ENCODE peak calls at places on chromosomes 6 and 20, in five cellular contexts. One of them, this sample, is unnamed. For H3K4me1, the result is how much of the 10 kb centered on the place peaks cover.

GRCh38 chr6:33392168-33392947 is 735 bp downstream of the KIFC1 start:
- DNase-seq in fibroblast of lung: no peak
- DNase-seq in right atrium auricular region: no peak
- DNase-seq in psoas muscle: no peak
- DNase-seq in OCI-LY7: peak
- DNase-seq in this sample: no peak

GRCh38 chr6:130787726-130788500 is 39.3 kb upstream of the SMLR1 start:
- DNase-seq in fibroblast of lung: no peak
- DNase-seq in right atrium auricular region: no peak
- DNase-seq in OCI-LY7: no peak
- DNase-seq in psoas muscle: no peak
- DNase-seq in this sample: no peak

GRCh38 chr6:6494677-6495076 is 93.8 kb upstream of the LY86 start:
- DNase-seq in fibroblast of lung: no peak
- DNase-seq in psoas muscle: peak
- DNase-seq in right atrium auricular region: no peak
- DNase-seq in OCI-LY7: peak
- DNase-seq in this sample: no peak

GRCh38 chr20:57061058-57061900 is 205.2 kb downstream of the BMP7 start:
- DNase-seq in OCI-LY7: peak
- DNase-seq in psoas muscle: no peak
- DNase-seq in right atrium auricular region: no peak
- DNase-seq in fibroblast of lung: no peak
- DNase-seq in this sample: no peak

GRCh38 chr20:57395111-57395959 is 4.1 kb downstream of the RBM38 start:
- DNase-seq in psoas muscle: peak
- DNase-seq in OCI-LY7: no peak
- DNase-seq in right atrium auricular region: peak
- DNase-seq in fibroblast of lung: peak
- DNase-seq in this sample: peak

GRCh38 chr6:30779850-30780641 is 35.7 kb upstream of the IER3 start:
- DNase-seq in right atrium auricular region: no peak
- DNase-seq in fibroblast of lung: no peak
- DNase-seq in OCI-LY7: no peak
- DNase-seq in psoas muscle: no peak
- DNase-seq in this sample: no peak

GRCh38 chr6:17101422-17102257 is at the start of gene STMND1:
- DNase-seq in psoas muscle: peak
- DNase-seq in right atrium auricular region: no peak
- DNase-seq in OCI-LY7: no peak
- DNase-seq in fibroblast of lung: peak
- DNase-seq in this sample: no peak

GRCh38 chr6:87714093-87714809 is 12.2 kb upstream of the AKIRIN2 start:
- DNase-seq in right atrium auricular region: no peak
- DNase-seq in psoas muscle: no peak
- DNase-seq in fibroblast of lung: peak
- DNase-seq in OCI-LY7: peak
- DNase-seq in this sample: no peak

GRCh38 chr20:57087102-57087501 is 179.3 kb downstream of the BMP7 start:
- DNase-seq in OCI-LY7: no peak
- DNase-seq in right atrium auricular region: no peak
- DNase-seq in psoas muscle: no peak
- DNase-seq in fibroblast of lung: no peak
- DNase-seq in this sample: no peak

GRCh38 chr6:30544666-30545272 is 11.5 kb downstream of the GNL1 start:
- DNase-seq in psoas muscle: no peak
- DNase-seq in fibroblast of lung: peak
- DNase-seq in OCI-LY7: peak
- DNase-seq in right atrium auricular region: no peak
- DNase-seq in this sample: no peak

GRCh38 chr6:127949251-127949650 is 48.4 kb upstream of the THEMIS start:
- DNase-seq in fibroblast of lung: no peak
- DNase-seq in OCI-LY7: no peak
- DNase-seq in psoas muscle: no peak
- DNase-seq in right atrium auricular region: no peak
- DNase-seq in this sample: no peak
- H3K4me1 ChIP-seq in fibroblast of lung: under half
- H3K4me1 ChIP-seq in OCI-LY7: under half
- H3K4me1 ChIP-seq in psoas muscle: under half
- H3K4me1 ChIP-seq in right atrium auricular region: under half
- H3K4me1 ChIP-seq in this sample: under half

GRCh38 chr6:8391934-8392333 is 43.4 kb downstream of the SLC35B3 start:
- DNase-seq in OCI-LY7: no peak
- DNase-seq in psoas muscle: no peak
- DNase-seq in fibroblast of lung: no peak
- DNase-seq in right atrium auricular region: no peak
- DNase-seq in this sample: no peak

GRCh38 chr6:8387942-8388437 is 47.4 kb downstream of the SLC35B3 start:
- DNase-seq in psoas muscle: no peak
- DNase-seq in right atrium auricular region: no peak
- DNase-seq in OCI-LY7: no peak
- DNase-seq in fibroblast of lung: no peak
- DNase-seq in this sample: no peak

GRCh38 chr6:8389034-8389818 is 46.1 kb downstream of the SLC35B3 start:
- DNase-seq in psoas muscle: no peak
- DNase-seq in OCI-LY7: no peak
- DNase-seq in right atrium auricular region: no peak
- DNase-seq in fibroblast of lung: no peak
- DNase-seq in this sample: no peak

DNA sequence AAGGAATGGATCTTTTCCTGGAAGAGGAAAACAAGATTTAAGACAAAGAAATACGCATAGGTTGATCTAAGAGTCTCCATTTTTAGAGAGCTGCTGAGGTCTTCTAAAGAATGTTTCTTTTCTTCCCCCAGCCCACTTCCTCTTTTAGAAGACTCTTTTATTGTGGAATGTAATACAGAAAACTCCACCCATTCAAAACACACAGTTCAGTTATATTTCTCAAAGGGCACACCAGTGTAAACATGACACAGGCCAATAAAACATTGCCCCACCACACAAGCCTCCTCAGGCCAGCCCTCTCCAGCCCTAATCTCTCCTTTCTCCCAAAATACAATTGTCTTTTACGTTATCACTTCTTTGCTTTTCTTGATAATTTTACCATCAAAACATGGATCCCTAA is 42.8 kb downstream of the SLC35B3 start:
- DNase-seq in fibroblast of lung: no peak
- DNase-seq in right atrium auricular region: no peak
- DNase-seq in OCI-LY7: peak
- DNase-seq in psoas muscle: no peak
- DNase-seq in this sample: no peak
- H3K27ac ChIP-seq in fibroblast of lung: no peak
- H3K27ac ChIP-seq in right atrium auricular region: no peak
- H3K27ac ChIP-seq in OCI-LY7: no peak
- H3K27ac ChIP-seq in psoas muscle: no peak
- H3K27ac ChIP-seq in this sample: no peak

DNA sequence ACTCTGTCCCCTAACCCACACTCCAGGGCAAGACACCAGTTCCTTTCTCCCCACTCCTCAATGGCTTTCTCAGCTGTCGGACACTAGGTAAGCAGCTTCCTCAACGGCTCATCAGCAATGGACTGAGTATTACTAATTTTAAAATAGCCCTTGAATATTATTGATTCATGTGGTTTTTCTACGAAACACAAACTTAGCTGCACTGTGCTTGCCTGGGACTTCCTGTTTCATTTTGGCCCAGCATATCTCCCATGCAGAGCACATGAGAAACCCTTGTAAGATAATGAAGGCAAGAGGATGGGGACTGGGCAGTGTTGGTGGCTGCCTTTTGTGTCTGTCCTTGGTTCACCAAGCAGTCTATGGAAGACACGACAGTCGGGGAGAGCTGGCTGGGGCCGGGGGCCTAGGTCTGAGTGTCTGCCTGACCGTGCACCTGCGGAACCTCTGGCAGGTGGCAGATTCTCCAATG is 48.9 kb downstream of the RNASET2 start:
- DNase-seq in fibroblast of lung: no peak
- DNase-seq in right atrium auricular region: peak
- DNase-seq in OCI-LY7: peak
- DNase-seq in psoas muscle: no peak
- DNase-seq in this sample: no peak
- H3K4me3 ChIP-seq in fibroblast of lung: no peak
- H3K4me3 ChIP-seq in right atrium auricular region: no peak
- H3K4me3 ChIP-seq in OCI-LY7: no peak
- H3K4me3 ChIP-seq in psoas muscle: no peak
- H3K4me3 ChIP-seq in this sample: no peak

GRCh38 chr6:36550473-36551000 is 3.3 kb upstream of the STK38 start:
- DNase-seq in right atrium auricular region: no peak
- DNase-seq in psoas muscle: no peak
- DNase-seq in fibroblast of lung: no peak
- DNase-seq in OCI-LY7: peak
- DNase-seq in this sample: no peak

GRCh38 chr6:36546664-36546957 is 668 bp downstream of the STK38 start:
- DNase-seq in psoas muscle: no peak
- DNase-seq in right atrium auricular region: no peak
- DNase-seq in fibroblast of lung: no peak
- DNase-seq in OCI-LY7: peak
- DNase-seq in this sample: no peak

GRCh38 chr6:36546958-36547645 is at the start of gene STK38:
- DNase-seq in OCI-LY7: peak
- DNase-seq in fibroblast of lung: peak
- DNase-seq in right atrium auricular region: peak
- DNase-seq in psoas muscle: peak
- DNase-seq in this sample: peak

GRCh38 chr6:36547646-36548400 is 544 bp upstream of the STK38 start:
- DNase-seq in right atrium auricular region: no peak
- DNase-seq in psoas muscle: no peak
- DNase-seq in OCI-LY7: peak
- DNase-seq in fibroblast of lung: no peak
- DNase-seq in this sample: no peak

GRCh38 chr6:36548401-36548743 is 1.1 kb upstream of the STK38 start:
- DNase-seq in fibroblast of lung: no peak
- DNase-seq in OCI-LY7: no peak
- DNase-seq in right atrium auricular region: no peak
- DNase-seq in psoas muscle: no peak
- DNase-seq in this sample: no peak
- H3K4me1 ChIP-seq in fibroblast of lung: under half
- H3K4me1 ChIP-seq in OCI-LY7: half or more
- H3K4me1 ChIP-seq in right atrium auricular region: under half
- H3K4me1 ChIP-seq in psoas muscle: under half
- H3K4me1 ChIP-seq in this sample: under half

This sample was measured in thoracic aorta.